ENCODE peak calls at places on chromosomes 4 and X, in ten cellular contexts. One of them, this sample, is unnamed.

GRCh38 chr4:16052939-16053338 is 30.9 kb downstream of the PROM1 start:
- DNase-seq in NCI-H510A treated with DMSO at 0.1 percent for 48 hours: no peak
- DNase-seq in HTR-8/SVneo: no peak
- DNase-seq in T-helper 9 cell: no peak
- DNase-seq in stimulated activated CD4-positive, alpha-beta T cell treated with anti-CD3 and anti-CD28 coated beads, Interleukin-4, amount 100 ng/mL, for 1 hour: no peak
- DNase-seq in Karpas-422: no peak
- DNase-seq in aorta: no peak
- DNase-seq in activated CD4-positive, alpha-beta T cell treated with anti-CD3 and anti-CD28 coated beads, Interleukin-2, amount 50 U/mL, for 1 hour: no peak
- DNase-seq in HuH-7: no peak
- DNase-seq in astrocyte of the cerebellum: no peak
- DNase-seq in this sample: no peak

GRCh38 chrX:77597090-77597489 is 149.9 kb downstream of the FGF16 start:
- DNase-seq in aorta: no peak
- DNase-seq in stimulated activated CD4-positive, alpha-beta T cell treated with anti-CD3 and anti-CD28 coated beads, Interleukin-4, amount 100 ng/mL, for 1 hour: no peak
- DNase-seq in astrocyte of the cerebellum: peak
- DNase-seq in T-helper 9 cell: no peak
- DNase-seq in activated CD4-positive, alpha-beta T cell treated with anti-CD3 and anti-CD28 coated beads, Interleukin-2, amount 50 U/mL, for 1 hour: no peak
- DNase-seq in NCI-H510A treated with DMSO at 0.1 percent for 48 hours: no peak
- DNase-seq in HTR-8/SVneo: peak
- DNase-seq in Karpas-422: no peak
- DNase-seq in HuH-7: no peak
- DNase-seq in this sample: no peak

GRCh38 chrX:24506082-24506481 is 41.0 kb downstream of the PDK3 start:
- DNase-seq in HTR-8/SVneo: peak
- DNase-seq in NCI-H510A treated with DMSO at 0.1 percent for 48 hours: no peak
- DNase-seq in aorta: no peak
- DNase-seq in astrocyte of the cerebellum: no peak
- DNase-seq in Karpas-422: no peak
- DNase-seq in activated CD4-positive, alpha-beta T cell treated with anti-CD3 and anti-CD28 coated beads, Interleukin-2, amount 50 U/mL, for 1 hour: no peak
- DNase-seq in stimulated activated CD4-positive, alpha-beta T cell treated with anti-CD3 and anti-CD28 coated beads, Interleukin-4, amount 100 ng/mL, for 1 hour: no peak
- DNase-seq in HuH-7: no peak
- DNase-seq in T-helper 9 cell: no peak
- DNase-seq in this sample: no peak

GRCh38 chr4:147361726-147362125 is 119.2 kb upstream of the EDNRA start:
- DNase-seq in aorta: peak
- DNase-seq in NCI-H510A treated with DMSO at 0.1 percent for 48 hours: no peak
- DNase-seq in stimulated activated CD4-positive, alpha-beta T cell treated with anti-CD3 and anti-CD28 coated beads, Interleukin-4, amount 100 ng/mL, for 1 hour: no peak
- DNase-seq in activated CD4-positive, alpha-beta T cell treated with anti-CD3 and anti-CD28 coated beads, Interleukin-2, amount 50 U/mL, for 1 hour: no peak
- DNase-seq in HuH-7: no peak
- DNase-seq in astrocyte of the cerebellum: peak
- DNase-seq in HTR-8/SVneo: no peak
- DNase-seq in Karpas-422: no peak
- DNase-seq in T-helper 9 cell: no peak
- DNase-seq in this sample: peak

GRCh38 chrX:16838202-16839066 is 31.7 kb downstream of the RBBP7 start:
- DNase-seq in stimulated activated CD4-positive, alpha-beta T cell treated with anti-CD3 and anti-CD28 coated beads, Interleukin-4, amount 100 ng/mL, for 1 hour: no peak
- DNase-seq in Karpas-422: no peak
- DNase-seq in activated CD4-positive, alpha-beta T cell treated with anti-CD3 and anti-CD28 coated beads, Interleukin-2, amount 50 U/mL, for 1 hour: no peak
- DNase-seq in HuH-7: no peak
- DNase-seq in astrocyte of the cerebellum: peak
- DNase-seq in NCI-H510A treated with DMSO at 0.1 percent for 48 hours: no peak
- DNase-seq in aorta: no peak
- DNase-seq in T-helper 9 cell: no peak
- DNase-seq in HTR-8/SVneo: no peak
- DNase-seq in this sample: no peak

GRCh38 chrX:64338296-64338695 is 57.0 kb downstream of the MTMR8 start:
- DNase-seq in aorta: no peak
- DNase-seq in astrocyte of the cerebellum: no peak
- DNase-seq in activated CD4-positive, alpha-beta T cell treated with anti-CD3 and anti-CD28 coated beads, Interleukin-2, amount 50 U/mL, for 1 hour: no peak
- DNase-seq in HuH-7: no peak
- DNase-seq in T-helper 9 cell: no peak
- DNase-seq in HTR-8/SVneo: no peak
- DNase-seq in Karpas-422: no peak
- DNase-seq in stimulated activated CD4-positive, alpha-beta T cell treated with anti-CD3 and anti-CD28 coated beads, Interleukin-4, amount 100 ng/mL, for 1 hour: no peak
- DNase-seq in NCI-H510A treated with DMSO at 0.1 percent for 48 hours: no peak
- DNase-seq in this sample: no peak

GRCh38 chr4:161554372-161554990 is 609.3 kb downstream of the FSTL5 start:
- DNase-seq in Karpas-422: no peak
- DNase-seq in astrocyte of the cerebellum: peak
- DNase-seq in activated CD4-positive, alpha-beta T cell treated with anti-CD3 and anti-CD28 coated beads, Interleukin-2, amount 50 U/mL, for 1 hour: no peak
- DNase-seq in stimulated activated CD4-positive, alpha-beta T cell treated with anti-CD3 and anti-CD28 coated beads, Interleukin-4, amount 100 ng/mL, for 1 hour: no peak
- DNase-seq in T-helper 9 cell: no peak
- DNase-seq in NCI-H510A treated with DMSO at 0.1 percent for 48 hours: peak
- DNase-seq in aorta: no peak
- DNase-seq in HuH-7: no peak
- DNase-seq in HTR-8/SVneo: no peak
- DNase-seq in this sample: peak

GRCh38 chr4:6520978-6521377 is 48.6 kb upstream of the PPP2R2C start:
- DNase-seq in activated CD4-positive, alpha-beta T cell treated with anti-CD3 and anti-CD28 coated beads, Interleukin-2, amount 50 U/mL, for 1 hour: no peak
- DNase-seq in aorta: no peak
- DNase-seq in stimulated activated CD4-positive, alpha-beta T cell treated with anti-CD3 and anti-CD28 coated beads, Interleukin-4, amount 100 ng/mL, for 1 hour: no peak
- DNase-seq in T-helper 9 cell: no peak
- DNase-seq in NCI-H510A treated with DMSO at 0.1 percent for 48 hours: no peak
- DNase-seq in Karpas-422: no peak
- DNase-seq in astrocyte of the cerebellum: no peak
- DNase-seq in HTR-8/SVneo: no peak
- DNase-seq in HuH-7: no peak
- DNase-seq in this sample: no peak

GRCh38 chr4:20662851-20663250 is 37.4 kb upstream of the PACRGL start:
- DNase-seq in aorta: no peak
- DNase-seq in HTR-8/SVneo: no peak
- DNase-seq in HuH-7: no peak
- DNase-seq in Karpas-422: no peak
- DNase-seq in astrocyte of the cerebellum: peak
- DNase-seq in T-helper 9 cell: no peak
- DNase-seq in NCI-H510A treated with DMSO at 0.1 percent for 48 hours: no peak
- DNase-seq in activated CD4-positive, alpha-beta T cell treated with anti-CD3 and anti-CD28 coated beads, Interleukin-2, amount 50 U/mL, for 1 hour: no peak
- DNase-seq in stimulated activated CD4-positive, alpha-beta T cell treated with anti-CD3 and anti-CD28 coated beads, Interleukin-4, amount 100 ng/mL, for 1 hour: no peak
- DNase-seq in this sample: peak

GRCh38 chrX:153644356-153645125 is 2.5 kb upstream of the DUSP9 start:
- DNase-seq in HuH-7: no peak
- DNase-seq in HTR-8/SVneo: no peak
- DNase-seq in T-helper 9 cell: no peak
- DNase-seq in NCI-H510A treated with DMSO at 0.1 percent for 48 hours: no peak
- DNase-seq in astrocyte of the cerebellum: no peak
- DNase-seq in stimulated activated CD4-positive, alpha-beta T cell treated with anti-CD3 and anti-CD28 coated beads, Interleukin-4, amount 100 ng/mL, for 1 hour: no peak
- DNase-seq in Karpas-422: no peak
- DNase-seq in aorta: peak
- DNase-seq in activated CD4-positive, alpha-beta T cell treated with anti-CD3 and anti-CD28 coated beads, Interleukin-2, amount 50 U/mL, for 1 hour: no peak
- DNase-seq in this sample: no peak

This sample was measured in non-pigmented ciliary epithelial cell.